ENCODE peak calls at places on chromosome 15, in five cellular contexts. R, I, U, Y and Q are unnamed samples.

GRCh38 chr15:84904409-84904808 is 19.9 kb downstream of the SLC28A1 start:
- DNase-seq in R (no peak), I (no peak), U (no peak), Y (no peak), Q (no peak)

GRCh38 chr15:81809543-81809942 is 236.3 kb downstream of the MEX3B start:
- DNase-seq in R (peak), I (peak), U (peak), Y (no peak), Q (no peak)

GRCh38 chr15:62068787-62069170 is 2.0 kb downstream of the C2CD4A start:
- DNase-seq in R (peak), I (no peak), U (no peak), Y (no peak), Q (no peak)

GRCh38 chr15:44501768-44502366 is 35.1 kb upstream of the EIF3J start:
- DNase-seq in R (peak), I (no peak), U (peak), Y (peak), Q (no peak)

GRCh38 chr15:61421938-61422337 is 192.8 kb upstream of the RORA start:
- DNase-seq in R (no peak), I (no peak), U (no peak), Y (no peak), Q (no peak)

GRCh38 chr15:31235298-31236183 is 91.1 kb upstream of the KLF13 start:
- DNase-seq in R (no peak), I (no peak), U (no peak), Y (no peak), Q (no peak)

GRCh38 chr15:40054746-40055575 is 16.0 kb upstream of the SRP14 start:
- DNase-seq in R (peak), I (no peak), U (peak), Y (no peak), Q (no peak)

GRCh38 chr15:69044899-69045298 is 30.4 kb downstream of the NOX5 start:
- DNase-seq in R (peak), I (no peak), U (no peak), Y (no peak), Q (no peak)

GRCh38 chr15:72342385-72342784 is 22.4 kb upstream of the CELF6 start:
- DNase-seq in R (peak), I (peak), U (peak), Y (no peak), Q (no peak)

GRCh38 chr15:63939531-63940130 is 105.9 kb upstream of the HERC1 start:
- DNase-seq in R (peak), I (no peak), U (no peak), Y (no peak), Q (no peak)

GRCh38 chr15:59622289-59622688 is 10.7 kb downstream of the GCNT3 start:
- DNase-seq in R (peak), I (peak), U (no peak), Y (no peak), Q (no peak)